ENCODE peak calls at places on chromosomes 16 and 17, in eight cellular contexts. U is K562, S is SK-N-SH, K is HepG2, E is sigmoid colon, D is GM12878, F is H1, C is upper lobe of left lung. B is an unnamed sample.

GRCh38 chr17:80827646-80828643 is 163.7 kb upstream of the CHMP6 start:
- DNase-seq in U (no peak), S (no peak), K (no peak), E (peak), D (no peak), F (peak), C (no peak), B (no peak)

GRCh38 chr17:79834575-79835469 is 4.4 kb downstream of the CBX4 start:
- DNase-seq in U (peak), S (peak), K (no peak), E (no peak), D (no peak), F (peak), C (no peak), B (no peak)

GRCh38 chr17:48240562-48241130 is 133.1 kb downstream of the SNX11 start:
- DNase-seq in U (peak), S (no peak), K (no peak), E (no peak), D (no peak), F (no peak), C (no peak), B (no peak)

GRCh38 chr16:7013990-7014389 is 318.7 kb upstream of the RBFOX1 start:
- DNase-seq in U (peak), S (no peak), K (peak), E (no peak), D (no peak), F (no peak), C (no peak), B (no peak)

GRCh38 chr16:30786115-30786935 is 680 bp downstream of the ZNF629 start:
- DNase-seq in U (peak), S (peak), K (peak), E (no peak), D (no peak), F (peak), C (peak), B (peak)

GRCh38 chr16:17448640-17449638 is 21.8 kb downstream of the XYLT1 start:
- DNase-seq in U (no peak), S (peak), K (no peak), E (no peak), D (no peak), F (no peak), C (peak), B (no peak)

GRCh38 chr17:70165383-70165782 is 3.9 kb upstream of the KCNJ2 start:
- DNase-seq in U (no peak), S (no peak), K (no peak), E (no peak), D (no peak), F (no peak), C (no peak), B (no peak)

GRCh38 chr16:71383054-71383773 is 24.7 kb downstream of the CALB2 start:
- DNase-seq in U (no peak), S (no peak), K (no peak), E (no peak), D (no peak), F (no peak), C (no peak), B (no peak)

GRCh38 chr16:3698941-3699340 is 18.4 kb downstream of the TRAP1 start:
- DNase-seq in U (no peak), S (no peak), K (no peak), E (no peak), D (no peak), F (no peak), C (no peak), B (no peak)

GRCh38 chr16:65376601-65377000 is 254.7 kb upstream of the CDH11 start:
- DNase-seq in U (no peak), S (no peak), K (no peak), E (no peak), D (no peak), F (no peak), C (peak), B (no peak)

GRCh38 chr17:17445925-17446665 is 30.7 kb upstream of the MED9 start:
- DNase-seq in U (no peak), S (no peak), K (peak), E (no peak), D (no peak), F (no peak), C (peak), B (peak)

GRCh38 chr16:67530013-67530939 is 1.6 kb downstream of the RIPOR1 start:
- DNase-seq in U (peak), S (peak), K (no peak), E (peak), D (no peak), F (peak), C (peak), B (peak)

GRCh38 chr16:69917739-69918138 is 33.4 kb upstream of the CLEC18A start:
- DNase-seq in U (no peak), S (no peak), K (no peak), E (peak), D (no peak), F (peak), C (no peak), B (no peak)

GRCh38 chr17:39175695-39176093 is 9.7 kb upstream of the ARL5C start:
- DNase-seq in U (peak), S (no peak), K (no peak), E (no peak), D (no peak), F (no peak), C (no peak), B (no peak)

GRCh38 chr17:81309140-81309858 is 14.2 kb upstream of the SLC38A10 start:
- DNase-seq in U (peak), S (peak), K (peak), E (peak), D (no peak), F (peak), C (peak), B (peak)

GRCh38 chr16:707062-707538 is 1.5 kb upstream of the FBXL16 start:
- DNase-seq in U (no peak), S (no peak), K (no peak), E (no peak), D (no peak), F (no peak), C (no peak), B (no peak)

GRCh38 chr16:78183886-78184553 is 84.6 kb downstream of the WWOX start:
- DNase-seq in U (no peak), S (peak), K (no peak), E (no peak), D (no peak), F (no peak), C (no peak), B (no peak)

GRCh38 chr16:78180349-78180748 is 80.9 kb downstream of the WWOX start:
- DNase-seq in U (no peak), S (no peak), K (no peak), E (no peak), D (no peak), F (peak), C (no peak), B (no peak)

GRCh38 chr16:78189121-78189520 is 89.7 kb downstream of the WWOX start:
- DNase-seq in U (no peak), S (no peak), K (no peak), E (no peak), D (no peak), F (peak), C (no peak), B (no peak)

GRCh38 chr16:78183437-78183836 is 84.0 kb downstream of the WWOX start:
- DNase-seq in U (no peak), S (no peak), K (no peak), E (no peak), D (no peak), F (peak), C (no peak), B (no peak)

DNA sequence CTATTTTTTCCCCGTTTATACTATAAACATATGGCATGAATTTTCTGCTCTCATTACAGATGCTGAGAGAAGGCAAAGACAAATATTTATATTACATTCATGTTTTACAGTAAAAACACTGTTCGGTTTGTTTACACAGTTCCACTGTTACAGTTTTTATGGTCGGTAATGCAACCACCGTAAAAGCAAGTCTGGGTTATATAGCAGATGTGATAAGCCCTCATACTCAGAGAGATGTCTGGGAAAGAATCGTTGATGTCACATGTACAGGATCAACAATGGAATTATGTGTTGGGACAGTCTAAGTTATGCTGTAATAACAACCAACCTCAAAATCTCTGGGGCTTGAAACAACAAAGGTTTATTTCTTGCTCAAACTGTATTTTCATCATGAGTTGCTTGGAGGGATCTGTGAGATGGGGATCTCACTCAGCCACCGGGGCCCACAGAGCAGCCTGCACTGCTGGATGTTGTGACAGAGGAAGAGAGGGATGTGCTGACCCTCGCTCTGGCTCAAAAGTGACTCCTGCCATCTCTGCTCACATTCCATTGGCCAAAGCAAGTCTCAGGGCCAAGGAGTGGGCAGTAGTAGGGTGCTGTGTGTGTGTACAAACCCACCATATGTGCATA is 85.2 kb downstream of the WWOX start:
- DNase-seq in U (no peak), S (peak), K (peak), E (no peak), D (no peak), F (peak), C (no peak), B (no peak)
- TF ChIP-seq POLR2AphosphoS5 in U (no peak), S (no peak), K (no peak), E (no peak), D (no peak), F (no peak), C (no peak), B (no peak)

DNA sequence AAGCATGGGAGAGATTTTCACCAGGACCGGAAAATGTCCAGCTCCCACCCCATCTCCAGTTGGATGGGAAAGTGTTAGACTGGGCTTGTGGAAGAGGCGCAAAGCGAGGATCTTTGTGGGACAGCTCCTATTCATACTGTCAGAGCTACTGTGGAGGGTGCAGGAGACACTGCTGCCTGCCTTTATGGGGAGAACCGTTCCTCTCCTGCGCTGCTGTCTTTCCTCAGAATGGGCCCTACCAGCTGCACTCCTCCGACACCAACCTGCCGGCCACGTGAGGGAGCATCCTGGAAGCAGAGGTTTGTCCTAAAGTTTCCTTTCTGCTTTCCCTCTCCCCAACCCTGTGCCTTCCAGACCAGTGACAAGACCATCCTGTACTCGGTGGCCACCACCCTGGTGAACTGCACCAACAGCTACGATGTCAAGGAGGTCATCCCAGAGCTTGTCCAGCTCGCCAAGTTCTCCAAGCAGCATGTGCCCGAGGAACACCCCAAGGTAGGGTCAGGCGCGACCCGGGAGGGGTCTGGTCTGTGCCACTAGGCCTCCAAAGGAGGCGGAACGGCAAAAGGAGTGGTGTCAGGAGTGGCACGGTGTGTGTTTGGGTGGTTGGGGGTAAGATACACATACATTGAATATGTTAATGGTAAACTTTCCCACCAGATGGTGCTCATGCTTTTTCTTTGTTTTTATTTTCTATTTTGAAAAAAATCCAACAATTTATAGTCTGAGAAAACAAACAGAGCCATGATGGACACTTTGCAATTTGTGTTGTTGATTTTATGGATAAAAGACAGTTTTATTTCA is 23.0 kb downstream of the SLC35G3 start:
- DNase-seq in U (no peak), S (no peak), K (no peak), E (no peak), D (no peak), F (no peak), C (no peak), B (no peak)
- TF ChIP-seq EP300 in U (no peak), S (no peak), K (no peak), E (no peak), D (no peak), F (no peak), C (no peak), B (no peak)

DNA sequence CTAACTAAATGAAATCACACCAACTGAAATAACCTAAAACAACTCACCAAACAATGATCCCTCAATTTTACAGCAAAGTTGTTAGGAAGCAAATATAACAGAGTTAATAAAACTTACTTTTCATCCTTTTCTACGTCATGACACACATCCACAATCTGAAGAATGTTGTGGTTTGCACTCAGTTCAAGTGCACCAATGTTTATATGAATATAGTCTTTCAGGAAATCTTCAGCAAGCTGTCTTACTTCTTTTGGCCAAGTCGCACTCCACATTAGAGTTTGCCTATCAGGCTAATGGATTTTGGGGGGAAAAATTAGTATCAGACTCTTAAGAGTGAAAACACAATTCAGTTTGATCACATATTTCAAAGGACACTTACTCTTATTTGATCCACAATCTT is 3.3 kb downstream of the DDX5 start:
- DNase-seq in U (no peak), S (no peak), K (no peak), E (no peak), D (no peak), F (no peak), C (no peak), B (no peak)
- H3K27ac ChIP-seq in U (no peak), S (peak), K (no peak), E (peak), D (no peak), F (no peak), C (peak), B (no peak)

GRCh38 chr17:36592316-36592710 is 634 bp downstream of the DHRS11 start:
- DNase-seq in U (peak), S (peak), K (no peak), E (peak), D (no peak), F (peak), C (no peak), B (no peak)

GRCh38 chr17:36592711-36593321 is 1.1 kb downstream of the DHRS11 start:
- DNase-seq in U (peak), S (no peak), K (peak), E (no peak), D (no peak), F (no peak), C (no peak), B (no peak)

GRCh38 chr17:36590082-36590481 is 1.6 kb upstream of the DHRS11 start:
- DNase-seq in U (peak), S (no peak), K (no peak), E (no peak), D (no peak), F (no peak), C (no peak), B (no peak)

GRCh38 chr17:36593651-36594316 is 2.1 kb downstream of the DHRS11 start:
- DNase-seq in U (peak), S (no peak), K (no peak), E (no peak), D (no peak), F (no peak), C (no peak), B (no peak)

DNA sequence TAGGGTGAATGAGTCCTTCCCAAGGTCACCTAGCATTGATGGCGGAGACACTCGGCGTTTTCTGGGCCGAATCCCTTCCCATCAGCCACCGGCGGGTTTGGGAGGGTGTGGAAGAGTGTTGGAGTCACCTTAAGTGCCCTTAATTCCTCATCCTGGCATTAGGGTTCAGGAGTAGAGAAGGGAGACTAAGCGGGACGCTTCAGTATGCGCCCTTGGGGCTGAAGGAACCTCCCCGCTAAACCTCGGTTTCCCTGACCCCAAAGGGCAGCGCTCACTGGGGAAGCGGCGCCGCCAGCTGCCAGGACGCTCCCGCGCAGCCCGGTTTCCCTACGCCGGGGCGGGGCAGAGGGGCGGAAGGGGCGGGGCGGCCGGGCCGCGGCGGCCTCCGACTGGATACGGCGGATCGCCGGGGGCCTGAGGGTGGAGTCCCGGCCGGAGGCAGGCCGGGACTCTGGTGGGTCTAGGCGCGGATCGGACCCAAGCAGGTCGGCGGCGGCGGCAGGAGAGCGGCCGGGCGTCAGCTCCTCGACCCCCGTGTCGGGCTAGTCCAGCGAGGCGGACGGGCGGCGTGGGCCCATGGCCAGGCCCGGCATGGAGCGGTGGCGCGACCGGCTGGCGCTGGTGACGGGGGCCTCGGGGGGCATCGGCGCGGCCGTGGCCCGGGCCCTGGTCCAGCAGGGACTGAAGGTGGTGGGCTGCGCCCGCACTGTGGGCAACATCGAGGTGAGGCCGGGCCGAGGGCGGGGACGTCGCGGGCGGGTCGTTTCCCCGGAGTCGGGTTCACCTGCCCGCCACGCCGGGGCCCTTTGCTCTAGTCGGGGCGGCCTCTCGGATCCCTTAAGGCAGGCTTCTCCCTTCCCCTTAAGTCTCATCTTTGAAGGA is at the start of gene DHRS11:
- DNase-seq in U (peak), S (peak), K (peak), E (peak), D (no peak), F (peak), C (peak), B (peak)
- TF ChIP-seq POLR2AphosphoS5 in U (peak), S (peak), K (peak), E (no peak), D (peak), F (peak), C (peak), B (peak)

DNA sequence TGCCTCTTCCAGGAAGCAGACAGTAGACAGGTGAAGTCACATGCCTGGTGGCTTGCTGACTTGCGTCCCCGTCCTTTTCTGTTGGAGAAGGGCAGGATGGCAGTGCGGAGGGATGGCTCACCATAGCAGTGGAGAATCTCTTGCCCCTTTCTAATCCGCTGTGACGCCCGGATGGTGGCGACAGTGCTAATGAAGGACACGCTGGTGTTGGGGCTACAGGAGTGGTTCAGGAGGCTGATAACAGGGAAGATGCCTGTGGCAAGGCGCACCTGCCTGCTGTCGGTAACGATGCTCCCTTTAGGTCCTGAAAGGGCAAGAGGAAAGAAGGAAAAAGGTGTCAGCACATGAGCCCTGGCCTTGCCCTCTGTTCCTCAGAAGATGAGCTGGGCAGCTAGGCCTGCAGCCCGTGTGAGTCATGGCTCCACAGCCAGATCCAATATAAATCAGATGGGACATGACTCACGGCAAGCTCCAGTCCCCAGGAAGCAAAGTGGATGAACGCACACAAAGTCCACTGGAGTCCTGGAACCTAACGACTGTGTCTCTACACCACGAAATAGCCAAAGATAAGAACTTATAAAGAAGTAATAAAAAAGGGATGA is 25.5 kb downstream of the SERPINF1 start:
- DNase-seq in U (peak), S (peak), K (peak), E (peak), D (no peak), F (no peak), C (peak), B (peak)
- TF ChIP-seq EP300 in U (no peak), S (peak), K (no peak), E (no peak), D (no peak), F (no peak), C (no peak), B (no peak)

DNA sequence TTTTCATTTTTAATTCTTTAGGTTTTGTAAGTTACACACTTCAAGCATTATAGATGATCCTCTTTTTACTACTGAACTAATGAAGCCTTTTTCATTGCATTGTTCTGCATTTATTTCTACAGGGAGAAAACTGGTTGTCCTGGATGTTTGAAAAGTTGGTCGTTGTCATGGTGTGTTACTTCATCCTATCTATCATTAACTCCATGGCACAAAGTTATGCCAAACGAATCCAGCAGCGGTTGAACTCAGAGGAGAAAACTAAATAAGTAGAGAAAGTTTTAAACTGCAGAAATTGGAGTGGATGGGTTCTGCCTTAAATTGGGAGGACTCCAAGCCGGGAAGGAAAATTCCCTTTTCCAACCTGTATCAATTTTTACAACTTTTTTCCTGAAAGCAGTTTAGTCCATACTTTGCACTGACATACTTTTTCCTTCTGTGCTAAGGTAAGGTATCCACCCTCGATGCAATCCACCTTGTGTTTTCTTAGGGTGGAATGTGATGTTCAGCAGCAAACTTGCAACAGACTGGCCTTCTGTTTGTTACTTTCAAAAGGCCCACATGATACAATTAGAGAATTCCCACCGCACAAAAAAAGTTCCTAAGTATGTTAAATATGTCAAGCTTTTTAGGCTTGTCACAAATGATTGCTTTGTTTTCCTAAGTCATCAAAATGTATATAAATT is 53.0 kb downstream of the TUBD1 start:
- DNase-seq in U (peak), S (no peak), K (no peak), E (no peak), D (no peak), F (no peak), C (peak), B (no peak)
- H3K27ac ChIP-seq in U (peak), S (peak), K (peak), E (peak), D (peak), F (peak), C (peak), B (peak)